ENCODE peak calls at places on chromosomes 13 and 19, in six cellular contexts. One of them, this sample, is unnamed.
A peak's percentile ranks its signal among the peaks of the same experiment; 100 is the strongest.

GRCh38 chr13:88979465-88980180 is 1308.5 kb downstream of the SLITRK5 start:
- DNase-seq in left colon: no peak
- DNase-seq in dermis microvascular lymphatic vessel endothelial cell: no peak
- DNase-seq in GM12865: peak; percentile 27
- DNase-seq in fibroblast of the conjunctiva: no peak
- DNase-seq in posterior vena cava: no peak
- DNase-seq in this sample: no peak

GRCh38 chr19:14411161-14411560 is 8.0 kb downstream of the DDX39A start:
- DNase-seq in left colon: no peak
- DNase-seq in posterior vena cava: no peak
- DNase-seq in dermis microvascular lymphatic vessel endothelial cell: no peak
- DNase-seq in fibroblast of the conjunctiva: no peak
- DNase-seq in GM12865: no peak
- DNase-seq in this sample: peak; percentile 66

GRCh38 chr13:110714798-110715394 is 1.4 kb downstream of the ING1 start:
- DNase-seq in dermis microvascular lymphatic vessel endothelial cell: peak; percentile 69
- DNase-seq in GM12865: no peak
- DNase-seq in fibroblast of the conjunctiva: no peak
- DNase-seq in left colon: peak; percentile 74
- DNase-seq in posterior vena cava: peak; percentile 88
- DNase-seq in this sample: no peak

GRCh38 chr19:46868444-46868843 is 7.6 kb downstream of the ARHGAP35 start:
- DNase-seq in dermis microvascular lymphatic vessel endothelial cell: no peak
- DNase-seq in left colon: no peak
- DNase-seq in posterior vena cava: no peak
- DNase-seq in GM12865: no peak
- DNase-seq in fibroblast of the conjunctiva: no peak
- DNase-seq in this sample: no peak

GRCh38 chr19:38932425-38933179 is 1.9 kb downstream of the MRPS12 start:
- DNase-seq in dermis microvascular lymphatic vessel endothelial cell: peak; percentile 71
- DNase-seq in posterior vena cava: peak; percentile 79
- DNase-seq in GM12865: peak; percentile 72
- DNase-seq in left colon: peak; percentile 17
- DNase-seq in fibroblast of the conjunctiva: peak; percentile 34
- DNase-seq in this sample: peak; percentile 56

GRCh38 chr13:52711277-52711676 is 28.3 kb downstream of the CNMD start:
- DNase-seq in dermis microvascular lymphatic vessel endothelial cell: no peak
- DNase-seq in left colon: no peak
- DNase-seq in GM12865: no peak
- DNase-seq in fibroblast of the conjunctiva: no peak
- DNase-seq in posterior vena cava: no peak
- DNase-seq in this sample: no peak

GRCh38 chr19:32240316-32240715 is 105.1 kb upstream of the ZNF507 start:
- DNase-seq in GM12865: no peak
- DNase-seq in left colon: no peak
- DNase-seq in fibroblast of the conjunctiva: no peak
- DNase-seq in dermis microvascular lymphatic vessel endothelial cell: no peak
- DNase-seq in posterior vena cava: no peak
- DNase-seq in this sample: no peak

GRCh38 chr13:36131215-36131930 is at the start of gene DCLK1:
- DNase-seq in GM12865: no peak
- DNase-seq in fibroblast of the conjunctiva: peak; percentile 51
- DNase-seq in dermis microvascular lymphatic vessel endothelial cell: no peak
- DNase-seq in left colon: peak; percentile 20
- DNase-seq in posterior vena cava: peak; percentile 93
- DNase-seq in this sample: peak; percentile 84